ENCODE peak calls at places on chromosomes 5 and 9, in ten cellular contexts. One of them, this sample, is unnamed.

GRCh38 chr5:173807150-173807784 is 80.9 kb upstream of the CPEB4 start:
- DNase-seq in natural killer cell: no peak
- DNase-seq in omental fat pad: no peak
- DNase-seq in body of pancreas: no peak
- DNase-seq in GM12864: no peak
- DNase-seq in AG04449: no peak
- DNase-seq in A549: no peak
- DNase-seq in GM20000: no peak
- DNase-seq in fibroblast of the aortic adventitia: no peak
- DNase-seq in mucosa of descending colon: no peak
- DNase-seq in this sample: no peak

GRCh38 chr9:118522093-118523028 is 818.2 kb downstream of the TLR4 start:
- DNase-seq in GM20000: peak; percentile 51
- DNase-seq in GM12864: peak; percentile 22
- DNase-seq in fibroblast of the aortic adventitia: peak; percentile 61
- DNase-seq in omental fat pad: no peak
- DNase-seq in mucosa of descending colon: no peak
- DNase-seq in natural killer cell: no peak
- DNase-seq in A549: peak; percentile 56
- DNase-seq in AG04449: no peak
- DNase-seq in body of pancreas: peak; percentile 17
- DNase-seq in this sample: no peak

GRCh38 chr9:77803423-77803822 is 155.3 kb upstream of the GNA14 start:
- DNase-seq in GM20000: no peak
- DNase-seq in natural killer cell: no peak
- DNase-seq in AG04449: no peak
- DNase-seq in fibroblast of the aortic adventitia: no peak
- DNase-seq in omental fat pad: no peak
- DNase-seq in mucosa of descending colon: no peak
- DNase-seq in body of pancreas: no peak
- DNase-seq in GM12864: no peak
- DNase-seq in A549: no peak
- DNase-seq in this sample: no peak

GRCh38 chr9:133113163-133113927 is 7.7 kb downstream of the RALGDS start:
- DNase-seq in A549: no peak
- DNase-seq in body of pancreas: peak; percentile 36
- DNase-seq in natural killer cell: peak; percentile 57
- DNase-seq in AG04449: no peak
- DNase-seq in GM12864: no peak
- DNase-seq in fibroblast of the aortic adventitia: no peak
- DNase-seq in mucosa of descending colon: peak; percentile 65
- DNase-seq in omental fat pad: no peak
- DNase-seq in GM20000: no peak
- DNase-seq in this sample: no peak

GRCh38 chr9:36898621-36899020 is 135.4 kb downstream of the PAX5 start:
- DNase-seq in fibroblast of the aortic adventitia: no peak
- DNase-seq in omental fat pad: no peak
- DNase-seq in AG04449: no peak
- DNase-seq in natural killer cell: no peak
- DNase-seq in A549: no peak
- DNase-seq in body of pancreas: peak; percentile 5
- DNase-seq in mucosa of descending colon: no peak
- DNase-seq in GM20000: no peak
- DNase-seq in GM12864: no peak
- DNase-seq in this sample: no peak

GRCh38 chr5:173972844-173973613 is 15.9 kb upstream of the C5orf47 start:
- DNase-seq in natural killer cell: peak; percentile 61
- DNase-seq in GM12864: peak; percentile 49
- DNase-seq in mucosa of descending colon: peak; percentile 64
- DNase-seq in A549: peak; percentile 86
- DNase-seq in AG04449: no peak
- DNase-seq in omental fat pad: peak; percentile 78
- DNase-seq in GM20000: peak; percentile 89
- DNase-seq in body of pancreas: peak; percentile 88
- DNase-seq in fibroblast of the aortic adventitia: peak; percentile 88
- DNase-seq in this sample: peak; percentile 47

GRCh38 chr9:108257387-108257786 is 598.4 kb downstream of the ACTL7B start:
- DNase-seq in fibroblast of the aortic adventitia: no peak
- DNase-seq in mucosa of descending colon: no peak
- DNase-seq in GM12864: no peak
- DNase-seq in A549: no peak
- DNase-seq in omental fat pad: no peak
- DNase-seq in body of pancreas: no peak
- DNase-seq in natural killer cell: no peak
- DNase-seq in AG04449: no peak
- DNase-seq in GM20000: no peak
- DNase-seq in this sample: no peak

GRCh38 chr5:6581559-6582426 is 51.1 kb downstream of the NSUN2 start:
- DNase-seq in natural killer cell: no peak
- DNase-seq in fibroblast of the aortic adventitia: peak; percentile 61
- DNase-seq in AG04449: no peak
- DNase-seq in GM20000: no peak
- DNase-seq in GM12864: no peak
- DNase-seq in mucosa of descending colon: no peak
- DNase-seq in body of pancreas: no peak
- DNase-seq in A549: no peak
- DNase-seq in omental fat pad: no peak
- DNase-seq in this sample: no peak

GRCh38 chr5:51382759-51383493 is at the start of gene ISL1:
- DNase-seq in fibroblast of the aortic adventitia: peak; percentile 86
- DNase-seq in mucosa of descending colon: peak; percentile 81
- DNase-seq in natural killer cell: no peak
- DNase-seq in body of pancreas: peak; percentile 64
- DNase-seq in GM12864: no peak
- DNase-seq in A549: peak; percentile 60
- DNase-seq in GM20000: no peak
- DNase-seq in AG04449: peak; percentile 2
- DNase-seq in omental fat pad: peak; percentile 60
- DNase-seq in this sample: peak; percentile 35

GRCh38 chr5:51378778-51379652 is 4.2 kb upstream of the ISL1 start:
- DNase-seq in fibroblast of the aortic adventitia: peak; percentile 28
- DNase-seq in body of pancreas: no peak
- DNase-seq in natural killer cell: no peak
- DNase-seq in GM20000: no peak
- DNase-seq in omental fat pad: no peak
- DNase-seq in mucosa of descending colon: no peak
- DNase-seq in GM12864: no peak
- DNase-seq in AG04449: no peak
- DNase-seq in A549: no peak
- DNase-seq in this sample: no peak

GRCh38 chr5:51382508-51382758 is 815 bp upstream of the ISL1 start:
- DNase-seq in A549: no peak
- DNase-seq in mucosa of descending colon: no peak
- DNase-seq in natural killer cell: no peak
- DNase-seq in GM20000: no peak
- DNase-seq in body of pancreas: no peak
- DNase-seq in GM12864: no peak
- DNase-seq in AG04449: no peak
- DNase-seq in omental fat pad: no peak
- DNase-seq in fibroblast of the aortic adventitia: peak; percentile 40
- DNase-seq in this sample: no peak

GRCh38 chr5:51381801-51382507 is 1.3 kb upstream of the ISL1 start:
- DNase-seq in body of pancreas: no peak
- DNase-seq in A549: no peak
- DNase-seq in GM20000: no peak
- DNase-seq in AG04449: no peak
- DNase-seq in natural killer cell: no peak
- DNase-seq in omental fat pad: no peak
- DNase-seq in mucosa of descending colon: no peak
- DNase-seq in fibroblast of the aortic adventitia: peak; percentile 41
- DNase-seq in GM12864: no peak
- DNase-seq in this sample: no peak

DNA sequence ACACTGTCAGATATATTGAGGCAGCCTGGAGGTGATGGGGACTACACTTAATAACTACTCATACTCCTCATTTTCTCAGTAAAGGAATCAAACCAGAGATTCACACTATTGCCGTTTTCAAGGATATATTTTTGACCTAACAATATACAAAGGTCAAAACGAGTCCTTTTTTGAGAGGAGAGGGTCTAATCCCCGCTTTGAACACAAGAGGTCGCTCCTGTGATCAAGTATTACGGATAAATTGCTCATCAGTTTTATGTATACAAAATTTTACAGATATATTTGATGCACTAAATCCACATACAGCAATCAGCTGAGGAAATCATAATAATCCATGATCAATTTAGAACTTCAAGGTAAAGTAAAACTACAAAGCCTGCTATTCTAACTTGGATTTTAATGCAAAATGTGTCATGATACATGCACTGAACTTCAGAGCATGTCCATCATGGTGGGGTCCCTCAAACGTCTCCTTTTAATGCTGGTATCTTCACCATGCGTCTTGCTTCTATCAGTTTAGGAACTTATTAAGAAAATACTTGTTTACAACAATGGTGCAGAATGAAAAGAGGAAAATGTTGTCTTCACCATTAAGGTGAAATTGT is 2.5 kb upstream of the ISL1 start:
- DNase-seq in GM12864: no peak
- DNase-seq in AG04449: no peak
- DNase-seq in A549: no peak
- DNase-seq in mucosa of descending colon: no peak
- DNase-seq in body of pancreas: no peak
- DNase-seq in omental fat pad: peak; percentile 24
- DNase-seq in natural killer cell: no peak
- DNase-seq in GM20000: peak; percentile 57
- DNase-seq in fibroblast of the aortic adventitia: peak; percentile 53
- DNase-seq in this sample: no peak
- TF ChIP-seq CTCF in GM12864: peak; percentile 58
- TF ChIP-seq CTCF in AG04449: peak; percentile 37
- TF ChIP-seq CTCF in A549: peak; percentile 34
- TF ChIP-seq CTCF in mucosa of descending colon: peak; percentile 23
- TF ChIP-seq CTCF in body of pancreas: peak; percentile 29
- TF ChIP-seq CTCF in omental fat pad: peak; percentile 23
- TF ChIP-seq CTCF in natural killer cell: no peak
- TF ChIP-seq CTCF in GM20000: peak; percentile 30
- TF ChIP-seq CTCF in fibroblast of the aortic adventitia: peak; percentile 67
- TF ChIP-seq CTCF in this sample: peak; percentile 64

DNA sequence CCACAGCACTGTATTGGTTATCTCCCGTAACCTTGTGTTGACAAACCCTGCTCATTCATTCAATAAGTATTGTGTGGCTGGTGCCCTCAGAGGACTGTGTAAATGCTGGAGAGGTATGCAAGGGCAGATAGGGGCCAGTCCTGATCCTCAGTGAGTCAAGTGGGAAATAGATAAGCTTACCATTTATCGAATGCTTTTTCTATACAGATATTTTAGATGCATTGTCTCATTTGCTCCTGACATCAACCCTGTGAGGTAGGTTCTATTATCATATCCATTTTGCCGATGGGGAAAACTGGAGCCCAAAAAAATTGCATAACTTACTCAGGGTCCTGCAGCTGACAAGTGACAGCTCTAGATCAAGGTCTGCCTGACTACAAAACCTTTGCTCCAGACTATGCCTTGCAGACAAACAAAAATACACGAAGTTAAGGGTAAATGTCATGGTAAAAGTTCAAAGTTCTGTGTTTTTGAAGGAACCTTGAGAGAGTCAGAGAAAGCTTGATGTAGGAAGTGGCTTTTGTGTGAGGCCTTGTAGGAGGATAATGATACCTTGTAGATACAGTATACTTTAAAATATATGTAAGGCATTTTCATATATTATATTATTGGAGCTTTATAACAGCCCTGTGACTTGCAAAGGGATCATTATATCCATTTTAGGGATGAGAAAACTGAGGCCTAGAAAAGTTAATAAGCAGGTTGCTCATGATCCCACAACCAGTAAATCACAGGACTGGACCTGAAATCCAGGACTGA is 22.7 kb downstream of the CYFIP2 start:
- DNase-seq in AG04449: no peak
- DNase-seq in fibroblast of the aortic adventitia: no peak
- DNase-seq in omental fat pad: no peak
- DNase-seq in natural killer cell: no peak
- DNase-seq in body of pancreas: no peak
- DNase-seq in A549: no peak
- DNase-seq in GM12864: no peak
- DNase-seq in mucosa of descending colon: no peak
- DNase-seq in GM20000: no peak
- DNase-seq in this sample: no peak
- TF ChIP-seq CTCF in AG04449: no peak
- TF ChIP-seq CTCF in fibroblast of the aortic adventitia: no peak
- TF ChIP-seq CTCF in omental fat pad: no peak
- TF ChIP-seq CTCF in natural killer cell: no peak
- TF ChIP-seq CTCF in body of pancreas: no peak
- TF ChIP-seq CTCF in A549: no peak
- TF ChIP-seq CTCF in GM12864: no peak
- TF ChIP-seq CTCF in mucosa of descending colon: no peak
- TF ChIP-seq CTCF in GM20000: no peak
- TF ChIP-seq CTCF in this sample: no peak

GRCh38 chr5:171023508-171023907 is 161.7 kb downstream of the RANBP17 start:
- DNase-seq in natural killer cell: no peak
- DNase-seq in A549: peak; percentile 10
- DNase-seq in fibroblast of the aortic adventitia: no peak
- DNase-seq in GM12864: no peak
- DNase-seq in mucosa of descending colon: no peak
- DNase-seq in AG04449: no peak
- DNase-seq in GM20000: no peak
- DNase-seq in omental fat pad: no peak
- DNase-seq in body of pancreas: no peak
- DNase-seq in this sample: no peak
- TF ChIP-seq CTCF in natural killer cell: no peak
- TF ChIP-seq CTCF in A549: no peak
- TF ChIP-seq CTCF in fibroblast of the aortic adventitia: no peak
- TF ChIP-seq CTCF in GM12864: no peak
- TF ChIP-seq CTCF in mucosa of descending colon: no peak
- TF ChIP-seq CTCF in AG04449: no peak
- TF ChIP-seq CTCF in GM20000: no peak
- TF ChIP-seq CTCF in omental fat pad: no peak
- TF ChIP-seq CTCF in body of pancreas: no peak
- TF ChIP-seq CTCF in this sample: no peak

GRCh38 chr9:114910541-114910940 is 19.9 kb downstream of the TNFSF8 start:
- DNase-seq in AG04449: no peak
- DNase-seq in omental fat pad: no peak
- DNase-seq in natural killer cell: no peak
- DNase-seq in A549: no peak
- DNase-seq in GM12864: no peak
- DNase-seq in GM20000: no peak
- DNase-seq in mucosa of descending colon: no peak
- DNase-seq in body of pancreas: no peak
- DNase-seq in fibroblast of the aortic adventitia: no peak
- DNase-seq in this sample: peak; percentile 88

GRCh38 chr9:114909657-114910056 is 20.7 kb downstream of the TNFSF8 start:
- DNase-seq in omental fat pad: no peak
- DNase-seq in fibroblast of the aortic adventitia: no peak
- DNase-seq in mucosa of descending colon: no peak
- DNase-seq in GM20000: no peak
- DNase-seq in A549: no peak
- DNase-seq in AG04449: no peak
- DNase-seq in body of pancreas: no peak
- DNase-seq in natural killer cell: no peak
- DNase-seq in GM12864: no peak
- DNase-seq in this sample: no peak

GRCh38 chr9:114913217-114913616 is 17.2 kb downstream of the TNFSF8 start:
- DNase-seq in omental fat pad: no peak
- DNase-seq in fibroblast of the aortic adventitia: no peak
- DNase-seq in mucosa of descending colon: no peak
- DNase-seq in GM20000: no peak
- DNase-seq in AG04449: no peak
- DNase-seq in GM12864: no peak
- DNase-seq in natural killer cell: no peak
- DNase-seq in A549: no peak
- DNase-seq in body of pancreas: no peak
- DNase-seq in this sample: no peak

GRCh38 chr9:114908796-114909448 is 21.5 kb downstream of the TNFSF8 start:
- DNase-seq in GM20000: no peak
- DNase-seq in GM12864: no peak
- DNase-seq in mucosa of descending colon: no peak
- DNase-seq in omental fat pad: no peak
- DNase-seq in A549: peak; percentile 58
- DNase-seq in AG04449: no peak
- DNase-seq in body of pancreas: no peak
- DNase-seq in natural killer cell: no peak
- DNase-seq in fibroblast of the aortic adventitia: peak; percentile 52
- DNase-seq in this sample: no peak

DNA sequence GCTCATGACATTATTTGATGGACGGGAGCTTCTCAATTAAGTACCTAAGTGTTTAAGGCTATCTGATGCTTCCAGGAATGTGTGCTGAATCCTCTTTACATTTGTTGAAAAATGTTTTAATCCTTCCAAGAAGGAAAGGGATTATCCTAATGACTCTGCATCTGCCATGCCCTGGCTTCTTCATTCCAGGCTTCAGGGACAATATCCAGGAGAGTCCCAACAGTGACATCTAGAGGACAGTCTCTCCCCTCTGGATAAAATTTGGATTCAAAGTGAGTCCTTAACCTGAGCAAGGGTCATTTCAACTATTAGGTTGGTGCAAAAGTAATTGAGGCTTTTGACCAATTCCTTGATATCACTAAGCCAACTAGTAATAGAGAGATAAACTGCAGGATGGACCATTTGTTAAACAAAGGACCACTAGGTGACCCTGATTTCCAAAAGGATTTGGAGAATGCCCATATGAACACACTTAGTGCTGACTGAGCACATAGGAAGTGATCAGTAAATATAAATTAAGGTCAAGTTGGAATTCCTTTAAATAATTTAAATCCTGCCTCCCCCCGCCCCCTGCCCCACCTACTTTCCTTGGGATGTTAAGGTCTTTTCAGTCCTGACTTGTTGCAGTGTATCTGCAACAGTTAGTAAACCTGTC is 19.1 kb downstream of the TNFSF8 start:
- DNase-seq in omental fat pad: no peak
- DNase-seq in GM20000: no peak
- DNase-seq in A549: peak; percentile 63
- DNase-seq in GM12864: no peak
- DNase-seq in fibroblast of the aortic adventitia: peak; percentile 65
- DNase-seq in AG04449: no peak
- DNase-seq in natural killer cell: no peak
- DNase-seq in body of pancreas: no peak
- DNase-seq in mucosa of descending colon: no peak
- DNase-seq in this sample: peak; percentile 51
- TF ChIP-seq CTCF in omental fat pad: peak; percentile 6
- TF ChIP-seq CTCF in GM20000: no peak
- TF ChIP-seq CTCF in A549: peak; percentile 94
- TF ChIP-seq CTCF in GM12864: peak; percentile 42
- TF ChIP-seq CTCF in fibroblast of the aortic adventitia: peak; percentile 78
- TF ChIP-seq CTCF in AG04449: peak; percentile 53
- TF ChIP-seq CTCF in natural killer cell: no peak
- TF ChIP-seq CTCF in body of pancreas: peak; percentile 80
- TF ChIP-seq CTCF in mucosa of descending colon: peak; percentile 27
- TF ChIP-seq CTCF in this sample: peak; percentile 73

This sample was measured in LNCaP clone FGC.